ENCODE peak calls at places on chromosomes 13 and 19, in six cellular contexts. One of them, this sample, is unnamed.

GRCh38 chr19:49071860-49072547 is 495 bp downstream of the KCNA7 start:
- DNase-seq in dorsolateral prefrontal cortex: no peak
- DNase-seq in adrenal gland: no peak
- DNase-seq in lower leg skin: peak; percentile 84
- DNase-seq in hepatocyte: no peak
- DNase-seq in ovary: no peak
- DNase-seq in this sample: no peak

GRCh38 chr19:45515081-45515624 is 7.9 kb downstream of the VASP start:
- DNase-seq in dorsolateral prefrontal cortex: no peak
- DNase-seq in adrenal gland: peak; percentile 66
- DNase-seq in lower leg skin: peak; percentile 90
- DNase-seq in hepatocyte: no peak
- DNase-seq in ovary: no peak
- DNase-seq in this sample: no peak

GRCh38 chr13:71913717-71914116 is 46.7 kb upstream of the DACH1 start:
- DNase-seq in dorsolateral prefrontal cortex: no peak
- DNase-seq in adrenal gland: no peak
- DNase-seq in lower leg skin: no peak
- DNase-seq in hepatocyte: no peak
- DNase-seq in ovary: no peak
- DNase-seq in this sample: no peak

GRCh38 chr13:59906413-59907027 is 257.2 kb downstream of the DIAPH3 start:
- DNase-seq in dorsolateral prefrontal cortex: no peak
- DNase-seq in adrenal gland: no peak
- DNase-seq in lower leg skin: no peak
- DNase-seq in hepatocyte: peak; percentile 50
- DNase-seq in ovary: no peak
- DNase-seq in this sample: no peak

GRCh38 chr13:51874651-51875050 is 12.9 kb downstream of the CCDC70 start:
- DNase-seq in dorsolateral prefrontal cortex: peak; percentile 38
- DNase-seq in adrenal gland: no peak
- DNase-seq in lower leg skin: no peak
- DNase-seq in hepatocyte: peak; percentile 19
- DNase-seq in ovary: no peak
- DNase-seq in this sample: no peak

GRCh38 chr13:83088858-83089257 is 793.4 kb downstream of the SLITRK1 start:
- DNase-seq in dorsolateral prefrontal cortex: no peak
- DNase-seq in adrenal gland: no peak
- DNase-seq in lower leg skin: no peak
- DNase-seq in hepatocyte: no peak
- DNase-seq in ovary: no peak
- DNase-seq in this sample: no peak

GRCh38 chr13:99911069-99911964 is 60.2 kb downstream of the ZIC5 start:
- DNase-seq in dorsolateral prefrontal cortex: no peak
- DNase-seq in adrenal gland: no peak
- DNase-seq in lower leg skin: no peak
- DNase-seq in hepatocyte: no peak
- DNase-seq in ovary: no peak
- DNase-seq in this sample: no peak

GRCh38 chr19:51749979-51750378 is 1.7 kb downstream of the FPR1 start:
- DNase-seq in dorsolateral prefrontal cortex: no peak
- DNase-seq in adrenal gland: no peak
- DNase-seq in lower leg skin: no peak
- DNase-seq in hepatocyte: no peak
- DNase-seq in ovary: no peak
- DNase-seq in this sample: no peak

GRCh38 chr13:72185756-72186155 is 318.8 kb upstream of the DACH1 start:
- DNase-seq in dorsolateral prefrontal cortex: no peak
- DNase-seq in adrenal gland: no peak
- DNase-seq in lower leg skin: no peak
- DNase-seq in hepatocyte: no peak
- DNase-seq in ovary: no peak
- DNase-seq in this sample: no peak

GRCh38 chr19:34310494-34310981 is 54.5 kb upstream of the GPI start:
- DNase-seq in dorsolateral prefrontal cortex: no peak
- DNase-seq in adrenal gland: no peak
- DNase-seq in lower leg skin: no peak
- DNase-seq in hepatocyte: no peak
- DNase-seq in ovary: no peak
- DNase-seq in this sample: no peak

GRCh38 chr19:55600336-55601028 is 394 bp downstream of the ZNF524 start:
- DNase-seq in dorsolateral prefrontal cortex: peak; percentile 66
- DNase-seq in adrenal gland: peak; percentile 76
- DNase-seq in lower leg skin: peak; percentile 91
- DNase-seq in hepatocyte: peak; percentile 89
- DNase-seq in ovary: no peak
- DNase-seq in this sample: no peak

GRCh38 chr13:29917573-29918091 is 67.2 kb upstream of the UBL3 start:
- DNase-seq in dorsolateral prefrontal cortex: no peak
- DNase-seq in adrenal gland: no peak
- DNase-seq in lower leg skin: no peak
- DNase-seq in hepatocyte: no peak
- DNase-seq in ovary: no peak
- DNase-seq in this sample: no peak

GRCh38 chr13:111846396-111847174 is 220.4 kb upstream of the SOX1 start:
- DNase-seq in dorsolateral prefrontal cortex: no peak
- DNase-seq in adrenal gland: no peak
- DNase-seq in lower leg skin: no peak
- DNase-seq in hepatocyte: no peak
- DNase-seq in ovary: no peak
- DNase-seq in this sample: no peak

GRCh38 chr19:5062195-5062594 is 93.3 kb downstream of the KDM4B start:
- DNase-seq in dorsolateral prefrontal cortex: no peak
- DNase-seq in adrenal gland: no peak
- DNase-seq in lower leg skin: no peak
- DNase-seq in hepatocyte: no peak
- DNase-seq in ovary: no peak
- DNase-seq in this sample: no peak

GRCh38 chr19:8336072-8336569 is 6.9 kb downstream of the KANK3 start:
- DNase-seq in dorsolateral prefrontal cortex: no peak
- DNase-seq in adrenal gland: no peak
- DNase-seq in lower leg skin: no peak
- DNase-seq in hepatocyte: no peak
- DNase-seq in ovary: no peak
- DNase-seq in this sample: no peak

GRCh38 chr19:44109458-44109857 is 3.7 kb upstream of the ZNF225 start:
- DNase-seq in dorsolateral prefrontal cortex: no peak
- DNase-seq in adrenal gland: no peak
- DNase-seq in lower leg skin: no peak
- DNase-seq in hepatocyte: no peak
- DNase-seq in ovary: no peak
- DNase-seq in this sample: no peak
- TF ChIP-seq CTCF in dorsolateral prefrontal cortex: no peak
- TF ChIP-seq CTCF in adrenal gland: no peak
- TF ChIP-seq CTCF in lower leg skin: no peak
- TF ChIP-seq CTCF in hepatocyte: no peak
- TF ChIP-seq CTCF in ovary: no peak
- TF ChIP-seq CTCF in this sample: no peak

GRCh38 chr19:18776288-18776594 is 14.9 kb downstream of the COMP start:
- DNase-seq in dorsolateral prefrontal cortex: no peak
- DNase-seq in adrenal gland: peak; percentile 31
- DNase-seq in lower leg skin: no peak
- DNase-seq in hepatocyte: no peak
- DNase-seq in ovary: no peak
- DNase-seq in this sample: no peak
- TF ChIP-seq CTCF in dorsolateral prefrontal cortex: no peak
- TF ChIP-seq CTCF in adrenal gland: peak; percentile 2
- TF ChIP-seq CTCF in lower leg skin: no peak
- TF ChIP-seq CTCF in hepatocyte: peak; percentile 27
- TF ChIP-seq CTCF in ovary: no peak
- TF ChIP-seq CTCF in this sample: peak; percentile 26

GRCh38 chr13:36519432-36519831 is 87.1 kb downstream of the CCNA1 start:
- DNase-seq in dorsolateral prefrontal cortex: no peak
- DNase-seq in adrenal gland: no peak
- DNase-seq in lower leg skin: no peak
- DNase-seq in hepatocyte: no peak
- DNase-seq in ovary: no peak
- DNase-seq in this sample: no peak

GRCh38 chr13:36516225-36516624 is 83.9 kb downstream of the CCNA1 start:
- DNase-seq in dorsolateral prefrontal cortex: no peak
- DNase-seq in adrenal gland: no peak
- DNase-seq in lower leg skin: no peak
- DNase-seq in hepatocyte: no peak
- DNase-seq in ovary: no peak
- DNase-seq in this sample: no peak

GRCh38 chr13:36515466-36515865 is 83.2 kb downstream of the CCNA1 start:
- DNase-seq in dorsolateral prefrontal cortex: no peak
- DNase-seq in adrenal gland: no peak
- DNase-seq in lower leg skin: no peak
- DNase-seq in hepatocyte: no peak
- DNase-seq in ovary: no peak
- DNase-seq in this sample: no peak

GRCh38 chr13:36518707-36519106 is 86.4 kb downstream of the CCNA1 start:
- DNase-seq in dorsolateral prefrontal cortex: no peak
- DNase-seq in adrenal gland: no peak
- DNase-seq in lower leg skin: no peak
- DNase-seq in hepatocyte: no peak
- DNase-seq in ovary: no peak
- DNase-seq in this sample: no peak

GRCh38 chr13:36520111-36520510 is 87.8 kb downstream of the CCNA1 start:
- DNase-seq in dorsolateral prefrontal cortex: no peak
- DNase-seq in adrenal gland: no peak
- DNase-seq in lower leg skin: no peak
- DNase-seq in hepatocyte: no peak
- DNase-seq in ovary: no peak
- DNase-seq in this sample: no peak
- TF ChIP-seq CTCF in dorsolateral prefrontal cortex: no peak
- TF ChIP-seq CTCF in adrenal gland: no peak
- TF ChIP-seq CTCF in lower leg skin: no peak
- TF ChIP-seq CTCF in hepatocyte: no peak
- TF ChIP-seq CTCF in ovary: no peak
- TF ChIP-seq CTCF in this sample: no peak

GRCh38 chr19:7197760-7198696 is 96.2 kb downstream of the INSR start:
- DNase-seq in dorsolateral prefrontal cortex: peak; percentile 88
- DNase-seq in adrenal gland: peak; percentile 95
- DNase-seq in lower leg skin: peak; percentile 98
- DNase-seq in hepatocyte: peak; percentile 98
- DNase-seq in ovary: peak; percentile 94
- DNase-seq in this sample: peak; percentile 96
- TF ChIP-seq CTCF in dorsolateral prefrontal cortex: peak; percentile 14
- TF ChIP-seq CTCF in adrenal gland: peak; percentile 40
- TF ChIP-seq CTCF in lower leg skin: no peak
- TF ChIP-seq CTCF in hepatocyte: peak; percentile 6
- TF ChIP-seq CTCF in ovary: peak; percentile 29
- TF ChIP-seq CTCF in this sample: no peak

GRCh38 chr13:94431569-94431968 is 47.9 kb downstream of the DCT start:
- DNase-seq in dorsolateral prefrontal cortex: no peak
- DNase-seq in adrenal gland: no peak
- DNase-seq in lower leg skin: no peak
- DNase-seq in hepatocyte: no peak
- DNase-seq in ovary: no peak
- DNase-seq in this sample: no peak
- TF ChIP-seq CTCF in dorsolateral prefrontal cortex: no peak
- TF ChIP-seq CTCF in adrenal gland: no peak
- TF ChIP-seq CTCF in lower leg skin: no peak
- TF ChIP-seq CTCF in hepatocyte: peak; percentile 16
- TF ChIP-seq CTCF in ovary: no peak
- TF ChIP-seq CTCF in this sample: peak; percentile 22

GRCh38 chr13:48731957-48732569 is 78.3 kb downstream of the CYSLTR2 start:
- DNase-seq in dorsolateral prefrontal cortex: no peak
- DNase-seq in adrenal gland: peak; percentile 66
- DNase-seq in lower leg skin: no peak
- DNase-seq in hepatocyte: peak; percentile 64
- DNase-seq in ovary: peak; percentile 49
- DNase-seq in this sample: no peak
- TF ChIP-seq CTCF in dorsolateral prefrontal cortex: no peak
- TF ChIP-seq CTCF in adrenal gland: peak; percentile 77
- TF ChIP-seq CTCF in lower leg skin: no peak
- TF ChIP-seq CTCF in hepatocyte: peak; percentile 65
- TF ChIP-seq CTCF in ovary: no peak
- TF ChIP-seq CTCF in this sample: peak; percentile 55

This sample was measured in osteocyte.